ENCODE peak calls at places on chromosomes 4 and X, in six cellular contexts. I is stimulated activated CD8-positive, alpha-beta memory T cell treated with anti-CD3 and anti-CD28 coated beads, Interleukin-4, amount 100 ng/mL, for 4 hours; P is EH; V is naive thymus-derived CD4-positive, alpha-beta T cell; M is left lobe of liver; Y is fibroblast of mammary gland. F is an unnamed sample.

GRCh38 chr4:97953171-97953570 is 190.1 kb downstream of the STPG2 start:
- DNase-seq in I (no peak), P (no peak), V (no peak), M (no peak), Y (no peak), F (no peak)

GRCh38 chrX:34612036-34612435 is 45.0 kb downstream of the TMEM47 start:
- DNase-seq in I (no peak), P (no peak), V (no peak), M (no peak), Y (no peak), F (no peak)

GRCh38 chr4:120683902-120684540 is 238.5 kb downstream of the PRDM5 start:
- DNase-seq in I (no peak), P (no peak), V (no peak), M (no peak), Y (peak; percentile 25), F (no peak)

GRCh38 chr4:172809998-172810397 is 358.6 kb upstream of the GALNT7 start:
- DNase-seq in I (no peak), P (no peak), V (no peak), M (no peak), Y (no peak), F (no peak)

GRCh38 chrX:50736651-50737050 is 77.3 kb downstream of the SHROOM4 start:
- DNase-seq in I (no peak), P (no peak), V (no peak), M (no peak), Y (no peak), F (no peak)

GRCh38 chrX:49233176-49233575 is at the start of gene CACNA1F:
- DNase-seq in I (no peak), P (no peak), V (no peak), M (no peak), Y (no peak), F (no peak)

GRCh38 chrX:40411350-40412111 is 169.2 kb upstream of the ATP6AP2 start:
- DNase-seq in I (no peak), P (no peak), V (no peak), M (no peak), Y (no peak), F (no peak)

GRCh38 chr4:47483722-47484121 is 1.4 kb upstream of the ATP10D start:
- DNase-seq in I (no peak), P (peak; percentile 28), V (no peak), M (no peak), Y (no peak), F (no peak)

GRCh38 chrX:50117477-50117876 is 83.3 kb downstream of the AKAP4 start:
- DNase-seq in I (no peak), P (no peak), V (no peak), M (no peak), Y (no peak), F (no peak)

GRCh38 chr4:130147618-130148017 is 1051.7 kb downstream of the C4orf33 start:
- DNase-seq in I (no peak), P (no peak), V (no peak), M (no peak), Y (no peak), F (no peak)

F was measured in central memory CD4-positive, alpha-beta T cell.